ENCODE peak calls at places on chromosomes 2 and 18, in four cellular contexts. K, J, Z and U are unnamed samples.

GRCh38 chr2:113376935-113377445 is 60.5 kb upstream of the ZNG1B start:
- DNase-seq in K (no peak), J (no peak), Z (no peak), U (no peak)

GRCh38 chr2:226447896-226448295 is 351.7 kb downstream of the IRS1 start:
- DNase-seq in K (no peak), J (peak), Z (no peak), U (peak)

GRCh38 chr2:124063596-124063995 is 38.5 kb downstream of the CNTNAP5 start:
- DNase-seq in K (no peak), J (no peak), Z (no peak), U (no peak)

GRCh38 chr2:45153126-45153525 is 143.9 kb upstream of the SIX2 start:
- DNase-seq in K (no peak), J (no peak), Z (no peak), U (no peak)

GRCh38 chr2:199449455-199449854 is 8.3 kb downstream of the SATB2 start:
- DNase-seq in K (no peak), J (no peak), Z (no peak), U (no peak)

GRCh38 chr2:226792155-226792871 is 7.3 kb downstream of the IRS1 start:
- DNase-seq in K (no peak), J (no peak), Z (no peak), U (no peak)

GRCh38 chr18:74513149-74513882 is 17.2 kb downstream of the CNDP2 start:
- DNase-seq in K (no peak), J (no peak), Z (no peak), U (no peak)

GRCh38 chr2:100820346-100821254 is 661 bp downstream of the NPAS2 start:
- DNase-seq in K (no peak), J (no peak), Z (peak), U (peak)

GRCh38 chr2:186746584-186746983 is 52.7 kb downstream of the FAM171B start:
- DNase-seq in K (no peak), J (no peak), Z (no peak), U (no peak)

GRCh38 chr18:49277395-49278036 is 182.9 kb downstream of the DYM start:
- DNase-seq in K (no peak), J (peak), Z (no peak), U (no peak)

GRCh38 chr2:239395524-239395923 is 5.3 kb downstream of the HDAC4 start:
- DNase-seq in K (no peak), J (no peak), Z (no peak), U (no peak)

GRCh38 chr2:159053186-159054031 is 85.0 kb downstream of the TANC1 start:
- DNase-seq in K (no peak), J (peak), Z (no peak), U (no peak)

GRCh38 chr2:43685350-43685749 is 9.1 kb upstream of the C1GALT1C1L start:
- DNase-seq in K (no peak), J (no peak), Z (no peak), U (no peak)

GRCh38 chr2:212145111-212145510 is 393.5 kb downstream of the ERBB4 start:
- DNase-seq in K (no peak), J (peak), Z (no peak), U (no peak)

GRCh38 chr2:8754056-8754790 is 72.4 kb downstream of the ID2 start:
- DNase-seq in K (no peak), J (no peak), Z (no peak), U (peak)

GRCh38 chr2:23042176-23042909 is 342.6 kb upstream of the KLHL29 start:
- DNase-seq in K (no peak), J (no peak), Z (peak), U (no peak)

GRCh38 chr18:48133675-48134251 is 203.3 kb upstream of the SMAD2 start:
- DNase-seq in K (no peak), J (no peak), Z (no peak), U (no peak)

GRCh38 chr18:6628189-6628588 is 101.3 kb upstream of the ARHGAP28 start:
- DNase-seq in K (no peak), J (no peak), Z (no peak), U (no peak)

GRCh38 chr2:211598238-211598637 is 940.4 kb downstream of the ERBB4 start:
- DNase-seq in K (no peak), J (no peak), Z (no peak), U (no peak)

GRCh38 chr2:239465017-239466001 is 64.5 kb upstream of the HDAC4 start:
- DNase-seq in K (peak), J (no peak), Z (peak), U (peak)

GRCh38 chr2:68646303-68646702 is 2.9 kb downstream of the PROKR1 start:
- DNase-seq in K (peak), J (no peak), Z (no peak), U (no peak)

GRCh38 chr2:73004889-73005596 is 66.5 kb downstream of the SFXN5 start:
- DNase-seq in K (no peak), J (no peak), Z (no peak), U (no peak)

GRCh38 chr18:55309249-55309648 is 278.7 kb downstream of the TCF4 start:
- DNase-seq in K (no peak), J (no peak), Z (no peak), U (no peak)

GRCh38 chr2:37060446-37060845 is 23.7 kb downstream of the HEATR5B start:
- DNase-seq in K (no peak), J (no peak), Z (no peak), U (no peak)

GRCh38 chr2:106232633-106233032 is 38.5 kb upstream of the UXS1 start:
- DNase-seq in K (no peak), J (no peak), Z (peak), U (no peak)

GRCh38 chr2:223169830-223170605 is 118.0 kb downstream of the KCNE4 start:
- DNase-seq in K (no peak), J (no peak), Z (no peak), U (no peak)

GRCh38 chr2:167128130-167128529 is 239.8 kb downstream of the XIRP2 start:
- DNase-seq in K (no peak), J (no peak), Z (no peak), U (no peak)

GRCh38 chr18:38966846-38967245 is 1401.2 kb upstream of the CELF4 start:
- DNase-seq in K (no peak), J (peak), Z (no peak), U (no peak)

GRCh38 chr2:4549811-4550210 is 846.4 kb downstream of the DCDC2C start:
- DNase-seq in K (no peak), J (no peak), Z (no peak), U (no peak)

GRCh38 chr2:10374362-10374943 is 71.7 kb downstream of the HPCAL1 start:
- DNase-seq in K (no peak), J (no peak), Z (no peak), U (no peak)

GRCh38 chr2:10377747-10378085 is 70.4 kb downstream of the ODC1 start:
- DNase-seq in K (no peak), J (no peak), Z (no peak), U (no peak)

GRCh38 chr2:10377052-10377746 is 70.9 kb downstream of the ODC1 start:
- DNase-seq in K (no peak), J (no peak), Z (no peak), U (no peak)

GRCh38 chr2:10373931-10374330 is 71.2 kb downstream of the HPCAL1 start:
- DNase-seq in K (no peak), J (no peak), Z (no peak), U (no peak)

GRCh38 chr2:10375570-10376266 is 72.4 kb downstream of the ODC1 start:
- DNase-seq in K (no peak), J (no peak), Z (no peak), U (no peak)
- H3K4me3 ChIP-seq in K (no peak), J (no peak), Z (no peak), U (no peak)

GRCh38 chr2:46315103-46315890 is 18.1 kb downstream of the EPAS1 start:
- DNase-seq in K (peak), J (peak), Z (peak), U (peak)
- H3K4me3 ChIP-seq in K (peak), J (peak), Z (no peak), U (no peak)

DNA sequence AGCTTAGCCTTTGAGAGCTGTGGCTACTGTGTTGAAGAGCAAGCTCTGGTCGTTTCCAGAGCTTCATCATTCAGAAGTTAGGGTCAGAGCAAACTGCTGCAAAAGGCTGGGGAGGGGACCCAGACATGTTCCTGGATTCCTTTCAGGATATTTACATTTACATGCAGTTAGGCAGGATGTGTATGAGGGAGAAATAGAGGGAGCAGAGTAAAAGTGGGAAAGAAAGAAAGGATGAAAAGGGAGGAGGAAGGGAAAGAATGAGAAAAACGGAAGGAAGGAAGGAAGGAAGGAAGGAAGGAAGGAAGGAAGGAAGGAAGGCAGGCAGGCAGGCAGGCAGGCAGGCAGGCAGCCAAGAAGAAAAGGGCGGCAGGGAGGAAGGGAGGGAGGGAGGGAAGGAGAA is 70.1 kb downstream of the NCKAP5 start:
- DNase-seq in K (no peak), J (no peak), Z (no peak), U (no peak)
- H3K4me3 ChIP-seq in K (no peak), J (no peak), Z (no peak), U (no peak)

GRCh38 chr2:230828272-230828961 is 36.3 kb upstream of the ITM2C start:
- DNase-seq in K (no peak), J (no peak), Z (peak), U (no peak)
- H3K4me3 ChIP-seq in K (no peak), J (peak), Z (peak), U (no peak)

GRCh38 chr2:206379321-206379720 is 64.0 kb upstream of the ADAM23 start:
- DNase-seq in K (no peak), J (no peak), Z (no peak), U (no peak)
- H3K4me3 ChIP-seq in K (no peak), J (no peak), Z (no peak), U (no peak)

GRCh38 chr2:120180066-120180465 is 43.1 kb downstream of the TMEM185B start:
- DNase-seq in K (no peak), J (no peak), Z (no peak), U (no peak)

GRCh38 chr2:120176526-120176925 is 46.7 kb downstream of the TMEM185B start:
- DNase-seq in K (no peak), J (no peak), Z (no peak), U (no peak)

GRCh38 chr2:120177973-120178372 is 45.2 kb downstream of the TMEM185B start:
- DNase-seq in K (no peak), J (no peak), Z (no peak), U (no peak)

GRCh38 chr2:120175000-120175581 is 48.1 kb downstream of the TMEM185B start:
- DNase-seq in K (peak), J (peak), Z (no peak), U (peak)

GRCh38 chr2:120177011-120177621 is 46.1 kb downstream of the TMEM185B start:
- DNase-seq in K (no peak), J (no peak), Z (peak), U (no peak)
- H3K4me3 ChIP-seq in K (no peak), J (no peak), Z (no peak), U (no peak)

DNA sequence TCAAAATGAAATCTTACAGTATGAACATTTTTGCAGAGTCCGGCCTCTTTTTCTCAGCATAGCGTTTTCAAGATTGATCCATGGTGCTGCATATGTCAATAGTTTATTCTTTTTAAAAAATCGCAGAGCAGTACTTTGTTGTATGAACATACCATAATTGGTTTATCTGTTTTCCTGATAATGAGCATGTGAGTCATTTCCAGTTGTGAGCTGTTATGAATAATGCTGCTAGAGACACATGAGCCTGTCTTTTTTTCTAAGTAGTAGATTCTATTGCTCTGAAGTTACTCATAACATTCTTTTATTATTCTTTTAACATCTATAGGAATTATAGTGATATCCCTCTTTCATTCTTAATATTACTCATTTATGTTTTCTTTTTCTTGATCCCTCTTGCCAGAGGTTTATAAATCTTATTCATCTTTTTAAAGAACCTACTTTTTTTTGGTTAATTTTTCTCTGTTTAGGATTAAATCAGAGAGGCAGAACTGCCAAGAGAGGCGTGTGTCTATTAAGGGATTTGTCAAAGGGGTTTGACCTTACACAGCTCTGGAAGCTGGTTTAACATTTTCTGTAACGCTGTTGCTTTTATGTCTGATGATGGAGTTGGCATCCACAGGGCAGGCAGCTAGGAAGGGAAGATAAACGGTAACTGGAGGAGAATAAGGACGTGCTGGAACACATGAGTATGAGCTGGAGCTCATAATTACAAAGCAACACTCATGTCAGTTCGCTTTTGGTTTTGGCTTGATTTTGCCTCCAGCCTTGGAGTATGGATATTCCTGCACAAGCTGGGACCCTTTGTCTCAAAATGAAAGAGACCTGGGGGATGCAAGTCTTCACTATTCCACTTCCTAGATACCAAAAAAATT is 47.5 kb downstream of the MGAT5 start:
- DNase-seq in K (no peak), J (no peak), Z (no peak), U (no peak)
- H3K4me3 ChIP-seq in K (no peak), J (no peak), Z (no peak), U (no peak)